ENCODE peak calls at places on chromosome 18, in five cellular contexts. One of them, this sample, is unnamed.
A peak's percentile ranks its signal among the peaks of the same experiment; 100 is the strongest.

GRCh38 chr18:69778680-69779079 is 169.0 kb downstream of the CD226 start:
- DNase-seq in AG10803: no peak
- DNase-seq in T follicular helper cell: no peak
- DNase-seq in activated CD4-positive, alpha-beta T cell treated with anti-CD3 and anti-CD28 coated beads for 48 hours: no peak
- DNase-seq in ureter: no peak
- DNase-seq in this sample: no peak

GRCh38 chr18:36828157-36828629 is 609 bp downstream of the TPGS2 start:
- DNase-seq in activated CD4-positive, alpha-beta T cell treated with anti-CD3 and anti-CD28 coated beads for 48 hours: peak; percentile 31
- DNase-seq in AG10803: peak; percentile 61
- DNase-seq in T follicular helper cell: peak; percentile 7
- DNase-seq in ureter: peak; percentile 50
- DNase-seq in this sample: peak; percentile 27

GRCh38 chr18:59301974-59302373 is 16.5 kb downstream of the CPLX4 start:
- DNase-seq in AG10803: no peak
- DNase-seq in ureter: no peak
- DNase-seq in activated CD4-positive, alpha-beta T cell treated with anti-CD3 and anti-CD28 coated beads for 48 hours: no peak
- DNase-seq in T follicular helper cell: no peak
- DNase-seq in this sample: no peak

GRCh38 chr18:61785588-61785987 is 107.2 kb downstream of the RNF152 start:
- DNase-seq in AG10803: peak; percentile 3
- DNase-seq in T follicular helper cell: no peak
- DNase-seq in activated CD4-positive, alpha-beta T cell treated with anti-CD3 and anti-CD28 coated beads for 48 hours: no peak
- DNase-seq in ureter: no peak
- DNase-seq in this sample: no peak

GRCh38 chr18:49626842-49627360 is 65.0 kb downstream of the LIPG start:
- DNase-seq in ureter: no peak
- DNase-seq in activated CD4-positive, alpha-beta T cell treated with anti-CD3 and anti-CD28 coated beads for 48 hours: no peak
- DNase-seq in T follicular helper cell: no peak
- DNase-seq in AG10803: no peak
- DNase-seq in this sample: no peak

GRCh38 chr18:26545335-26545734 is 3.0 kb downstream of the KCTD1 start:
- DNase-seq in AG10803: no peak
- DNase-seq in ureter: no peak
- DNase-seq in T follicular helper cell: no peak
- DNase-seq in activated CD4-positive, alpha-beta T cell treated with anti-CD3 and anti-CD28 coated beads for 48 hours: no peak
- DNase-seq in this sample: no peak

GRCh38 chr18:79940126-79940813 is 11.2 kb downstream of the SLC66A2 start:
- DNase-seq in activated CD4-positive, alpha-beta T cell treated with anti-CD3 and anti-CD28 coated beads for 48 hours: no peak
- DNase-seq in AG10803: no peak
- DNase-seq in T follicular helper cell: no peak
- DNase-seq in ureter: peak; percentile 37
- DNase-seq in this sample: no peak

GRCh38 chr18:63137999-63138448 is 181.5 kb downstream of the BCL2 start:
- DNase-seq in AG10803: no peak
- DNase-seq in ureter: no peak
- DNase-seq in activated CD4-positive, alpha-beta T cell treated with anti-CD3 and anti-CD28 coated beads for 48 hours: peak; percentile 53
- DNase-seq in T follicular helper cell: peak; percentile 52
- DNase-seq in this sample: no peak

GRCh38 chr18:2572892-2573291 is 1.5 kb downstream of the NDC80 start:
- DNase-seq in ureter: no peak
- DNase-seq in T follicular helper cell: no peak
- DNase-seq in activated CD4-positive, alpha-beta T cell treated with anti-CD3 and anti-CD28 coated beads for 48 hours: no peak
- DNase-seq in AG10803: no peak
- DNase-seq in this sample: no peak

GRCh38 chr18:38956068-38956467 is 1390.5 kb upstream of the CELF4 start:
- DNase-seq in AG10803: no peak
- DNase-seq in T follicular helper cell: no peak
- DNase-seq in ureter: no peak
- DNase-seq in activated CD4-positive, alpha-beta T cell treated with anti-CD3 and anti-CD28 coated beads for 48 hours: no peak
- DNase-seq in this sample: no peak

GRCh38 chr18:23232331-23232730 is 97.0 kb downstream of the CABLES1 start:
- DNase-seq in AG10803: no peak
- DNase-seq in activated CD4-positive, alpha-beta T cell treated with anti-CD3 and anti-CD28 coated beads for 48 hours: no peak
- DNase-seq in ureter: no peak
- DNase-seq in T follicular helper cell: no peak
- DNase-seq in this sample: no peak

GRCh38 chr18:12598181-12598921 is 59.6 kb downstream of the SPIRE1 start:
- DNase-seq in T follicular helper cell: no peak
- DNase-seq in activated CD4-positive, alpha-beta T cell treated with anti-CD3 and anti-CD28 coated beads for 48 hours: no peak
- DNase-seq in AG10803: peak; percentile 61
- DNase-seq in ureter: no peak
- DNase-seq in this sample: no peak

GRCh38 chr18:37465922-37466321 is 99.7 kb downstream of the CELF4 start:
- DNase-seq in activated CD4-positive, alpha-beta T cell treated with anti-CD3 and anti-CD28 coated beads for 48 hours: no peak
- DNase-seq in ureter: no peak
- DNase-seq in AG10803: no peak
- DNase-seq in T follicular helper cell: no peak
- DNase-seq in this sample: no peak

GRCh38 chr18:48719988-48720654 is 181.3 kb downstream of the CTIF start:
- DNase-seq in ureter: no peak
- DNase-seq in activated CD4-positive, alpha-beta T cell treated with anti-CD3 and anti-CD28 coated beads for 48 hours: no peak
- DNase-seq in T follicular helper cell: no peak
- DNase-seq in AG10803: no peak
- DNase-seq in this sample: no peak

GRCh38 chr18:10320848-10321247 is 133.6 kb upstream of the APCDD1 start:
- DNase-seq in ureter: no peak
- DNase-seq in T follicular helper cell: no peak
- DNase-seq in activated CD4-positive, alpha-beta T cell treated with anti-CD3 and anti-CD28 coated beads for 48 hours: no peak
- DNase-seq in AG10803: peak; percentile 83
- DNase-seq in this sample: no peak

GRCh38 chr18:67513285-67513684 is 3.2 kb downstream of the DSEL start:
- DNase-seq in T follicular helper cell: no peak
- DNase-seq in AG10803: no peak
- DNase-seq in activated CD4-positive, alpha-beta T cell treated with anti-CD3 and anti-CD28 coated beads for 48 hours: no peak
- DNase-seq in ureter: no peak
- DNase-seq in this sample: no peak

GRCh38 chr18:38790303-38790702 is 1224.7 kb upstream of the CELF4 start:
- DNase-seq in activated CD4-positive, alpha-beta T cell treated with anti-CD3 and anti-CD28 coated beads for 48 hours: peak; percentile 13
- DNase-seq in AG10803: no peak
- DNase-seq in T follicular helper cell: no peak
- DNase-seq in ureter: no peak
- DNase-seq in this sample: no peak

GRCh38 chr18:27605107-27605834 is 420.2 kb upstream of the CHST9 start:
- DNase-seq in AG10803: peak; percentile 71
- DNase-seq in activated CD4-positive, alpha-beta T cell treated with anti-CD3 and anti-CD28 coated beads for 48 hours: peak; percentile 17
- DNase-seq in ureter: peak; percentile 50
- DNase-seq in T follicular helper cell: no peak
- DNase-seq in this sample: peak; percentile 81

GRCh38 chr18:58669731-58670379 is 1.4 kb upstream of the MALT1 start:
- DNase-seq in ureter: no peak
- DNase-seq in T follicular helper cell: no peak
- DNase-seq in activated CD4-positive, alpha-beta T cell treated with anti-CD3 and anti-CD28 coated beads for 48 hours: no peak
- DNase-seq in AG10803: peak; percentile 25
- DNase-seq in this sample: peak; percentile 84

GRCh38 chr18:80035997-80036396 is 1.8 kb downstream of the RBFA start:
- DNase-seq in ureter: no peak
- DNase-seq in T follicular helper cell: no peak
- DNase-seq in AG10803: no peak
- DNase-seq in activated CD4-positive, alpha-beta T cell treated with anti-CD3 and anti-CD28 coated beads for 48 hours: no peak
- DNase-seq in this sample: no peak

GRCh38 chr18:23225518-23225917 is 90.2 kb downstream of the CABLES1 start:
- DNase-seq in AG10803: peak; percentile 99
- DNase-seq in ureter: no peak
- DNase-seq in activated CD4-positive, alpha-beta T cell treated with anti-CD3 and anti-CD28 coated beads for 48 hours: no peak
- DNase-seq in T follicular helper cell: no peak
- DNase-seq in this sample: no peak

GRCh38 chr18:902179-902718 is 2.4 kb upstream of the ADCYAP1 start:
- DNase-seq in AG10803: peak; percentile 9
- DNase-seq in T follicular helper cell: no peak
- DNase-seq in activated CD4-positive, alpha-beta T cell treated with anti-CD3 and anti-CD28 coated beads for 48 hours: no peak
- DNase-seq in ureter: no peak
- DNase-seq in this sample: peak; percentile 36

GRCh38 chr18:3223356-3223755 is 3.6 kb upstream of the MYOM1 start:
- DNase-seq in activated CD4-positive, alpha-beta T cell treated with anti-CD3 and anti-CD28 coated beads for 48 hours: no peak
- DNase-seq in T follicular helper cell: no peak
- DNase-seq in ureter: no peak
- DNase-seq in AG10803: no peak
- DNase-seq in this sample: no peak

This sample was measured in SHP77.